ENCODE peak calls at places on chromosomes 2 and 18, in eight cellular contexts. B is IMR-90, T is suprapubic skin, F is gastrocnemius medialis, K is thyroid gland, M is HCT116, D is heart left ventricle, X is body of pancreas. V is an unnamed sample.

GRCh38 chr2:236026839-236027238 is 141.3 kb downstream of the GBX2 start:
- DNase-seq in K (no peak), M (no peak), D (no peak), B (peak; percentile 33), X (no peak), F (no peak), T (no peak), V (no peak)

GRCh38 chr2:112812318-112813042 is 24.1 kb downstream of the IL1B start:
- DNase-seq in M (no peak), X (no peak), D (no peak), B (peak; percentile 96), K (no peak), T (no peak), F (no peak), V (no peak)

GRCh38 chr2:176092270-176093144 is at the start of gene HOXD13:
- DNase-seq in X (no peak), B (no peak), K (no peak), F (no peak), D (peak; percentile 10), M (no peak), T (no peak), V (no peak)

GRCh38 chr2:223267160-223267951 is 215.4 kb downstream of the KCNE4 start:
- DNase-seq in M (no peak), D (no peak), X (no peak), F (no peak), B (no peak), T (no peak), K (no peak), V (no peak)

GRCh38 chr2:230932556-230933511 is 7.8 kb upstream of the GPR55 start:
- DNase-seq in T (peak; percentile 84), K (no peak), F (peak; percentile 32), B (peak; percentile 28), D (peak; percentile 62), M (no peak), X (peak; percentile 45), V (no peak)

GRCh38 chr2:144244938-144245337 is 275.0 kb downstream of the ZEB2 start:
- DNase-seq in T (no peak), D (no peak), M (no peak), X (no peak), F (no peak), K (no peak), B (no peak), V (no peak)

GRCh38 chr2:104702451-104702850 is 151.5 kb upstream of the POU3F3 start:
- DNase-seq in M (no peak), D (no peak), B (no peak), K (no peak), X (no peak), F (no peak), T (no peak), V (no peak)

GRCh38 chr2:22694856-22695255 is 690.1 kb upstream of the KLHL29 start:
- DNase-seq in F (no peak), B (no peak), T (no peak), K (no peak), M (no peak), D (no peak), X (no peak), V (no peak)

GRCh38 chr2:24164416-24164973 is 10.4 kb upstream of the FAM228A start:
- DNase-seq in D (no peak), X (peak; percentile 5), B (no peak), F (no peak), M (peak; percentile 22), K (no peak), T (no peak), V (no peak)

GRCh38 chr2:55056024-55056521 is 5.8 kb upstream of the RTN4 start:
- DNase-seq in B (peak; percentile 47), F (peak; percentile 33), T (no peak), M (peak; percentile 40), D (no peak), X (no peak), K (no peak), V (no peak)

GRCh38 chr2:205427112-205427511 is 255.2 kb upstream of the NRP2 start:
- DNase-seq in X (no peak), M (no peak), F (no peak), B (peak; percentile 85), D (no peak), K (no peak), T (no peak), V (no peak)

GRCh38 chr2:98505991-98506664 is 61.5 kb downstream of the INPP4A start:
- DNase-seq in B (no peak), F (no peak), T (no peak), D (no peak), X (peak; percentile 35), K (no peak), M (no peak), V (no peak)
- H3K4me1 ChIP-seq in B (peaks cover 26% of the 10 kb centered on the region), F (peaks cover 36% of the 10 kb centered on the region), T (peaks cover 47% of the 10 kb centered on the region), D (peaks cover 35% of the 10 kb centered on the region), X (peaks cover 15% of the 10 kb centered on the region), K (peaks cover 47% of the 10 kb centered on the region), M (no peaks in the 10 kb centered on the region), V (no peaks in the 10 kb centered on the region)

GRCh38 chr2:127288274-127288673 is 5.7 kb downstream of the ERCC3 start:
- DNase-seq in B (no peak), D (no peak), T (no peak), K (no peak), F (no peak), M (no peak), X (no peak), V (no peak)

GRCh38 chr2:127293386-127293757 is 572 bp downstream of the ERCC3 start:
- DNase-seq in K (no peak), B (no peak), D (no peak), T (no peak), F (no peak), M (no peak), X (no peak), V (no peak)

DNA sequence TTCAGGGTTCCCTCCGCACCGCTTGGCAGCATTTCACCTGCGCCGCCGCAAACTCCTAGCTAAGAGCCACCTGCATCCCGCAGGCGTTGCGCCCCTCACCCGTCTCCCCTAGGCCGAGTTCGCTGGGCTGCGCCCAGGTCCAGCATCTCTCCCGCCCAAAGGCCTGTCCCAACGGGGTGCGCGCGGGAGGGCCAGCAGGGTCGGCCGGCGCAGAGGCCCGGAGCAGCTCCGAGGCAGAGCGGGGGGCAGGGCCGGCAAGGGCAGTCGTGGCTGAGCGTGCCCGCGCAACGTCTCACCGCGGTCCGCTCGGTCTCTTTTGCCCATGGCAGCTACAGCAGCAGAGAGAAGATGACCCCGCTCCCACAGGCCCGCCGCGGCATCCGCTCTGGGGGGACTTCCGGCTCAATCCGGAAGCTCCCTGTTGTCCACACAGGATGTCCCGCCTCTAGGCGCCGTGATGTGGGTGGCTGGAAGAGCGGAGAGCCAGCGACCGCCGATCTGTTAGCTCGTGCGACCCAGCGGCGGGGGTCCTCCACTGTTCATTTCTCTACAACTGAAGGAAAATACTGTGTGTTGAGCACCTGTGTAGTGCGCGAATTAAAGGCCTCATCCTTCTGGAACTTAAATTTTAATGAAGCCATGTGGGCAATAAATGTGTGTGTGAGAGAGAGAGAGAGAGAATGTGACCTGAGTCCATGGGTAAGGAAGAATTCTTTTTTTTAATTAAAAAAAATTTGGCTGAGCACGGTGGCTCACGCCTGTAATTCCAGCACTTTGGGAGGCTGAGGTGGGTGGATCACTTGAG is at the start of gene ERCC3:
- DNase-seq in X (peak; percentile 79), K (peak; percentile 82), M (peak; percentile 49), D (peak; percentile 88), B (peak; percentile 80), T (peak; percentile 89), F (peak; percentile 61), V (peak; percentile 80)
- TF ChIP-seq POLR2A in X (peak; percentile 65), K (peak; percentile 52), M (peak; percentile 94), D (peak; percentile 62), B (peak; percentile 71), T (no peak), F (peak; percentile 30), V (no peak)

DNA sequence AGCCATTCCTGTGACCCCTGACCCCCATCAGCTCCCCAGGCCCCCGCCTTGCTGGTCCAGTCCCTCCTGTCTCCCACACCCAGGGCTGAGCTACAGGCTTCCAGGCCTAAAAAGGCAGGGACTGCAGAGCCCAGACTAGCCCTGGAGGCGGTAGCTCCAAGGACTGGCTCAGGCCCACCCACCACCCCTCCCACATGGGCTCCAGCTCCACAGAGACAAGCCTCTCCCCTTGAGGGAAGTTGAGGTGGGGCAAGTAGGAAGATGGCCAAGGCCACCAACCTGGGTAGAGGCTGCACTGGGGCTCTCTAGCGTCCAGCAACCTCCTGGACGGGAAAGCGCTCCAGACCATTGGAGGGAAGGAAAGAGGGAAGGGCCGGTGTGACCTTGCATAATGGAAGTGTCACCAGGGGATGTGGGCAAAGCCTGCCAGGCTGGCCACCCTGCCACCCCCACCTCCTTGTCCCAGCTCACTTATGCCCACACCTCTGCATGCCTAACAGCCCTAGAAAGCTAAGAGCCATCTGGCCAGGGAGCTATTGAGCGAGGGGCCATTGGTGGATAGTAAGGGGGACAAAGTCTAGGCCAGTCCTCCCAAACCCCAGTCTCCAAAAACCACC is 63.1 kb downstream of the TNS1 start:
- DNase-seq in B (no peak), T (no peak), D (peak; percentile 69), K (peak; percentile 51), X (no peak), F (no peak), M (no peak), V (no peak)
- H3K4me1 ChIP-seq in B (peaks cover 58% of the 10 kb centered on the region), T (peaks cover 79% of the 10 kb centered on the region), D (peaks cover 74% of the 10 kb centered on the region), K (peaks cover 79% of the 10 kb centered on the region), X (peaks cover 93% of the 10 kb centered on the region), F (peaks cover 59% of the 10 kb centered on the region), M (peaks cover 10% of the 10 kb centered on the region), V (peaks cover 90% of the 10 kb centered on the region)

GRCh38 chr18:55510809-55511208 is 77.2 kb downstream of the TCF4 start:
- DNase-seq in F (peak; percentile 16), B (peak; percentile 92), T (no peak), D (peak; percentile 62), M (no peak), X (peak; percentile 11), K (no peak), V (peak; percentile 58)
- TF ChIP-seq POLR2A in F (peak; percentile 48), B (peak; percentile 83), T (no peak), D (no peak), M (no peak), X (peak; percentile 26), K (peak; percentile 25), V (no peak)

GRCh38 chr18:48929951-48930713 is 20.6 kb downstream of the SMAD7 start:
- DNase-seq in M (no peak), F (no peak), X (peak; percentile 88), T (no peak), D (no peak), B (peak; percentile 81), K (peak; percentile 7), V (peak; percentile 19)
- H3K4me1 ChIP-seq in M (peaks cover 56% of the 10 kb centered on the region), F (peaks cover 79% of the 10 kb centered on the region), X (peaks cover 94% of the 10 kb centered on the region), T (peaks cover 82% of the 10 kb centered on the region), D (peaks cover 94% of the 10 kb centered on the region), B (peaks cover 73% of the 10 kb centered on the region), K (peaks cover 97% of the 10 kb centered on the region), V (peaks cover 95% of the 10 kb centered on the region)

GRCh38 chr2:8684885-8685696 is 3.2 kb downstream of the ID2 start:
- DNase-seq in X (peak; percentile 69), K (peak; percentile 76), T (peak; percentile 88), D (peak; percentile 65), F (no peak), M (peak; percentile 45), B (peak; percentile 52), V (peak; percentile 31)
- TF ChIP-seq POLR2A in X (peak; percentile 67), K (no peak), T (no peak), D (no peak), F (no peak), M (no peak), B (peak; percentile 98), V (peak; percentile 13)

V was measured in tibial nerve.